ENCODE peak calls at places on chromosomes 6 and 20, in four cellular contexts. L, Q, V and P are unnamed samples.

GRCh38 chr6:13908955-13909381 is 15.8 kb upstream of the RNF182 start:
- DNase-seq in L (peak), Q (peak), V (peak), P (peak)

GRCh38 chr20:6562111-6562510 is 205.4 kb upstream of the BMP2 start:
- DNase-seq in L (no peak), Q (no peak), V (no peak), P (peak)

GRCh38 chr20:45450097-45450818 is 19.3 kb upstream of the WFDC2 start:
- DNase-seq in L (peak), Q (peak), V (peak), P (peak)

GRCh38 chr20:9218412-9219001 is 149.6 kb downstream of the PLCB4 start:
- DNase-seq in L (no peak), Q (no peak), V (peak), P (peak)

GRCh38 chr6:42923656-42924055 is 5.6 kb upstream of the CNPY3 start:
- DNase-seq in L (no peak), Q (no peak), V (no peak), P (peak)

GRCh38 chr20:21564127-21564773 is 50.4 kb upstream of the NKX2-2 start:
- DNase-seq in L (peak), Q (peak), V (peak), P (no peak)

GRCh38 chr6:39841923-39842322 is 49.7 kb downstream of the DAAM2 start:
- DNase-seq in L (no peak), Q (no peak), V (no peak), P (no peak)

GRCh38 chr6:30130887-30131862 is 4.8 kb upstream of the TRIM40 start:
- DNase-seq in L (peak), Q (peak), V (peak), P (peak)

GRCh38 chr6:39824030-39824926 is 32.1 kb downstream of the DAAM2 start:
- DNase-seq in L (peak), Q (no peak), V (no peak), P (no peak)

GRCh38 chr20:40563296-40563950 is 125.6 kb downstream of the MAFB start:
- DNase-seq in L (no peak), Q (no peak), V (peak), P (peak)

GRCh38 chr20:1330075-1330830 is 1.3 kb upstream of the SDCBP2 start:
- DNase-seq in L (peak), Q (no peak), V (no peak), P (peak)

GRCh38 chr20:44396369-44396768 is 40.9 kb downstream of the HNF4A start:
- DNase-seq in L (no peak), Q (no peak), V (no peak), P (no peak)

GRCh38 chr20:20412750-20413149 is 44.8 kb downstream of the INSM1 start:
- DNase-seq in L (no peak), Q (no peak), V (peak), P (no peak)

GRCh38 chr20:623704-624103 is 13.6 kb upstream of the TCF15 start:
- DNase-seq in L (no peak), Q (no peak), V (no peak), P (no peak)

GRCh38 chr6:159093608-159094443 is 49.0 kb upstream of the TAGAP start:
- DNase-seq in L (no peak), Q (no peak), V (no peak), P (no peak)

GRCh38 chr6:148272084-148272483 is 70.6 kb upstream of the SASH1 start:
- DNase-seq in L (no peak), Q (no peak), V (peak), P (peak)

GRCh38 chr6:132520953-132521352 is 8.0 kb upstream of the STX7 start:
- DNase-seq in L (no peak), Q (no peak), V (no peak), P (peak)

GRCh38 chr6:79869600-79870084 is 77.7 kb downstream of the ELOVL4 start:
- DNase-seq in L (peak), Q (peak), V (peak), P (peak)

GRCh38 chr6:93468291-93468690 is 48.9 kb upstream of the EPHA7 start:
- DNase-seq in L (no peak), Q (no peak), V (peak), P (no peak)

GRCh38 chr6:72798196-72798595 is 176.3 kb downstream of the KCNQ5 start:
- DNase-seq in L (no peak), Q (no peak), V (peak), P (peak)

GRCh38 chr6:98747246-98747645 is 87.1 kb upstream of the POU3F2 start:
- DNase-seq in L (no peak), Q (no peak), V (no peak), P (no peak)

GRCh38 chr6:88870728-88871330 is 92.6 kb downstream of the RNGTT start:
- DNase-seq in L (peak), Q (peak), V (peak), P (peak)

GRCh38 chr20:59242714-59243626 is 57.4 kb upstream of the EDN3 start:
- DNase-seq in L (no peak), Q (no peak), V (no peak), P (no peak)

GRCh38 chr6:148868314-148868713 is 121.5 kb downstream of the UST start:
- DNase-seq in L (no peak), Q (no peak), V (no peak), P (peak)

GRCh38 chr6:146857960-146858308 is 259.2 kb downstream of the ADGB start:
- DNase-seq in L (peak), Q (no peak), V (peak), P (no peak)

GRCh38 chr6:3455490-3456394 is 1.1 kb downstream of the SLC22A23 start:
- DNase-seq in L (peak), Q (peak), V (no peak), P (no peak)

GRCh38 chr20:49395183-49395582 is 87.3 kb downstream of the KCNB1 start:
- DNase-seq in L (no peak), Q (no peak), V (no peak), P (peak)
- TF ChIP-seq CTCF in L (no peak), Q (no peak), V (no peak), P (no peak)

GRCh38 chr6:45966340-45966739 is 49.3 kb downstream of the CLIC5 start:
- DNase-seq in L (no peak), Q (no peak), V (no peak), P (no peak)

GRCh38 chr6:45966797-45967196 is 48.9 kb downstream of the CLIC5 start:
- DNase-seq in L (no peak), Q (no peak), V (no peak), P (no peak)

GRCh38 chr6:45965787-45966186 is 49.9 kb downstream of the CLIC5 start:
- DNase-seq in L (no peak), Q (no peak), V (peak), P (peak)

GRCh38 chr6:45964300-45964699 is 51.4 kb downstream of the CLIC5 start:
- DNase-seq in L (no peak), Q (no peak), V (no peak), P (no peak)

DNA sequence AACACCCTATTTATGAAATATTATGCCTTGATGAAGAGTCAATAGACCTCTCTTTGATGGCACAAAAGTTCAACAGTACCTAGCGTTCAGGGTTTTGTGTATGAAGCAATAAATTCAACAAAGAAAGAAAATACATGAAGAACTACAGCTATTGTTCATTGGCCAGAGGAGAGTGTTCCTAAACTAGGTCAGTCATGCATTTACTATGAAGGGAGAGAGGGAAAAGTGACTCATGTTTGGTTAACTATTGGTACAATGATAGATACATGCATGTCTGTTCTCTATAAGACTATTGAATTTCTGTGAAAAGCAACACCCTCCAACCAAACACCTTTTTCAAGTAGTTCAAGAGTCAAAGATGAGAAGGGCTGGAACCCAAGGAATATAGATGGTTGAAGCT is 50.7 kb downstream of the CLIC5 start:
- DNase-seq in L (no peak), Q (no peak), V (no peak), P (peak)
- H3K4me3 ChIP-seq in L (no peak), Q (no peak), V (no peak), P (no peak)

DNA sequence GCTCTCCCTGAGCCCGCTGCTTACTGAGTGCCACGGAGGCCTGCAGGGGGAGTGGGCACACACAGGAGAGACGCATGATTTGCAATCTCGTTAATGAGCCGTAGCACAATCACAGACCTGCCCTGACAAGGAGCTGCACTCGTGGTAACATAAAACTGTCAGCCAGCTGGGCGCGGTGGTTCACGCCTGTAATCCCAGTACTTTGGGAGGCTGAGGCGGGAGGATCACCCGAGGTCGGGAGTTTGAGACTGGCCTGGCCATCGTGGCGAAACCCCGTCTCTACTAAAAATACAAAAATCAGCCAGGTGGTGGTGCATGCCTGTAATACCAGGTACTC is 111.9 kb downstream of the TAF4 start:
- DNase-seq in L (no peak), Q (no peak), V (no peak), P (no peak)
- TF ChIP-seq CTCF in L (no peak), Q (no peak), V (no peak), P (no peak)

GRCh38 chr20:51541189-51542032 is 1.1 kb downstream of the NFATC2 start:
- DNase-seq in L (no peak), Q (peak), V (peak), P (peak)
- H3K4me3 ChIP-seq in L (no peak), Q (peak), V (no peak), P (no peak)

GRCh38 chr6:68642977-68643376 is 7.9 kb downstream of the ADGRB3 start:
- DNase-seq in L (no peak), Q (no peak), V (no peak), P (no peak)
- TF ChIP-seq CTCF in L (no peak), Q (no peak), V (no peak), P (no peak)

DNA sequence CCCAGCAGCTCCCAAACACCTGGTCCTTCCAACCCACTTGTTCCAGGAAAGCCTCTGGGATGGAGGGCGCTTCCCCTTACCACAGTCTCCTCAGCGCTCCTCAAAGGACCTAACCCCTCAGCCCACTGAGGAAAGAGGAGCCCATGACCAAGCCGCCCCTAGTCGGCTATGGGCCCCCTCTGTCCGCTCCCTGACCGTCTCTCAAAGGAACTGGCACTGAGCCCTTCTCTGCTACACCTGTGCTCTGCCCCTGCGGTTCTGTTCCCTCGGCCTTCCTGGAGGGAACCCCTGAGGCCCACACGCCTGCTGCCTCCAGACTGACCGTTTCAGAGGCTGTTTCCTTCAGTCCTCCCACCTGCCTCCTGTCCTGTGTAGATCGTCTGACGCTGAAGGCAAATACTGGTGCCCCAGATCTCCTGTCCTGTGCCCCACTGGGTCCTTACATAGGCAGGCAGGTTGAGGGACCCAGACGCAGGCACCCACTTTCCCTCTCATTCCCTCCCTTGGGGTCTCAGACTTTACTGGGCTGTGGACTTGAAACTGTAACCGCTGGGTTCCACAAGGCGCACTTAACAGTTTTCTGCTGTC is 1.9 kb upstream of the SLC4A11 start:
- DNase-seq in L (no peak), Q (no peak), V (no peak), P (no peak)
- H3K4me3 ChIP-seq in L (no peak), Q (no peak), V (no peak), P (no peak)